ENCODE peak calls at places on chromosomes 11 and 22, in five cellular contexts. J, C, M, K and T are unnamed samples.

GRCh38 chr11:57638005-57638760 is 11.5 kb downstream of the YPEL4 start:
- DNase-seq in J (peak), C (peak), M (peak), K (peak), T (peak)

GRCh38 chr11:15327786-15328231 is 213.1 kb downstream of the INSC start:
- DNase-seq in J (peak), C (peak), M (peak), K (peak), T (peak)

GRCh38 chr11:128840137-128840536 is 27.0 kb downstream of the KCNJ1 start:
- DNase-seq in J (no peak), C (no peak), M (no peak), K (no peak), T (no peak)

GRCh38 chr11:67153971-67154370 is 34.9 kb downstream of the KDM2A start:
- DNase-seq in J (no peak), C (no peak), M (no peak), K (no peak), T (no peak)

GRCh38 chr11:64856382-64857227 is 12.2 kb upstream of the CDC42BPG start:
- DNase-seq in J (no peak), C (no peak), M (no peak), K (peak), T (peak)

GRCh38 chr22:49321477-49322055 is 506.1 kb downstream of the BRD1 start:
- DNase-seq in J (no peak), C (peak), M (no peak), K (no peak), T (no peak)

GRCh38 chr11:1060885-1061616 is 13.6 kb upstream of the MUC2 start:
- DNase-seq in J (no peak), C (no peak), M (no peak), K (peak), T (no peak)

GRCh38 chr22:37581534-37581933 is 1.6 kb upstream of the LGALS2 start:
- DNase-seq in J (no peak), C (no peak), M (no peak), K (no peak), T (no peak)

GRCh38 chr22:46491936-46492335 is 45.5 kb downstream of the CELSR1 start:
- DNase-seq in J (no peak), C (no peak), M (no peak), K (peak), T (no peak)

GRCh38 chr11:99449345-99449744 is 428.6 kb downstream of the CNTN5 start:
- DNase-seq in J (no peak), C (no peak), M (no peak), K (no peak), T (no peak)

GRCh38 chr11:13313005-13313819 is 35.6 kb downstream of the BMAL1 start:
- DNase-seq in J (no peak), C (no peak), M (no peak), K (peak), T (no peak)

GRCh38 chr11:1760351-1761109 is 3.2 kb downstream of the CTSD start:
- DNase-seq in J (no peak), C (no peak), M (no peak), K (peak), T (peak)

GRCh38 chr22:44697423-44698179 is 4.4 kb upstream of the PRR5 start:
- DNase-seq in J (peak), C (peak), M (peak), K (peak), T (peak)

GRCh38 chr11:82718307-82718706 is 15.4 kb downstream of the FAM181B start:
- DNase-seq in J (peak), C (peak), M (no peak), K (peak), T (peak)

GRCh38 chr11:88531776-88532175 is 194.2 kb upstream of the CTSC start:
- DNase-seq in J (no peak), C (no peak), M (no peak), K (no peak), T (no peak)

GRCh38 chr22:44020981-44021380 is 3.1 kb upstream of the PARVB start:
- DNase-seq in J (no peak), C (no peak), M (no peak), K (no peak), T (no peak)

GRCh38 chr11:86205415-86206268 is 38.9 kb upstream of the EED start:
- DNase-seq in J (no peak), C (no peak), M (no peak), K (peak), T (no peak)

GRCh38 chr22:41343300-41343699 is 38.4 kb upstream of the TEF start:
- DNase-seq in J (no peak), C (no peak), M (no peak), K (no peak), T (no peak)

GRCh38 chr11:11450744-11451362 is 97.8 kb upstream of the CSNK2A3 start:
- DNase-seq in J (no peak), C (no peak), M (no peak), K (peak), T (peak)

GRCh38 chr11:61151545-61152252 is 9.5 kb downstream of the VPS37C start:
- DNase-seq in J (no peak), C (no peak), M (no peak), K (no peak), T (no peak)

GRCh38 chr11:3197878-3198528 is 20.6 kb downstream of the MRGPRG start:
- DNase-seq in J (no peak), C (no peak), M (no peak), K (no peak), T (no peak)

GRCh38 chr11:68437927-68438657 is 22.5 kb upstream of the PPP6R3 start:
- DNase-seq in J (no peak), C (no peak), M (no peak), K (no peak), T (no peak)

GRCh38 chr22:49887074-49887471 is 31.2 kb downstream of the ALG12 start:
- DNase-seq in J (no peak), C (no peak), M (no peak), K (no peak), T (no peak)

GRCh38 chr11:15888596-15889345 is 467.6 kb downstream of the SOX6 start:
- DNase-seq in J (no peak), C (no peak), M (no peak), K (no peak), T (no peak)

GRCh38 chr11:61564936-61565696 is 15.8 kb downstream of the SYT7 start:
- DNase-seq in J (no peak), C (no peak), M (no peak), K (no peak), T (no peak)

GRCh38 chr11:50174189-50174588 is 141.5 kb downstream of the OR4C45 start:
- DNase-seq in J (no peak), C (no peak), M (no peak), K (peak), T (no peak)

GRCh38 chr11:12179521-12179920 is 69.1 kb downstream of the MICAL2 start:
- DNase-seq in J (no peak), C (no peak), M (no peak), K (no peak), T (no peak)

DNA sequence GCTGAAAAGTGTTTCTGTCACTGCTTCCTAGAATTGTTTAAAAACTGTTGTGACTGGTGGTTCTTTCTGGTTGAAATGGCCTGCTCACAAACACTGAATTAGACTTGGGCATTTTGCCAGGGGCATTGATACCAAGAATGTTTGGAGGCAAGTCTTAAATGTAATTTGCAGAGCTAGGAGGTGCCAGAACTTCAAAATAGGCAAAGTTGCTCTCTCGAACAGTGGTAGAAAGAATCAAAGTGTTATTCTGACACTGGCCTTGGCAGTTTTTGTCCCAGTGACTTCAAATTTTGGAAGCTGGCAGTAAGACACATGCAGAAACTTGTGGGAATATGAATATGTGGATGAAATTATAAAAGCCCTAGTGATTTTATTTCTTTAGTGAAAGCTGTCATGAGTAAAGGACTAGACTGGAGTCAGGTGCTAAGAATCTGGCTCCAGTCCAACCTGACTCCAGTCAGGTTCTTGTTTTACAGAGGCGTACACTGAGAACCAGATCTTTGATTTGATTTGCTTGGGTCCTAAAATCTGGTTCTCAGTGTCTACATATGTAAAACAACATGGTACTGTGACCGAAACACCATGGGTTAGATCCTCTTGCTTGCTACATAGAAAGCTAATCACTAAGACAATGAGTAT is 20.9 kb downstream of the SVIP start:
- DNase-seq in J (no peak), C (no peak), M (no peak), K (no peak), T (no peak)
- H2BK12ac ChIP-seq in J (no peak), C (no peak), M (no peak), K (no peak), T (no peak)

DNA sequence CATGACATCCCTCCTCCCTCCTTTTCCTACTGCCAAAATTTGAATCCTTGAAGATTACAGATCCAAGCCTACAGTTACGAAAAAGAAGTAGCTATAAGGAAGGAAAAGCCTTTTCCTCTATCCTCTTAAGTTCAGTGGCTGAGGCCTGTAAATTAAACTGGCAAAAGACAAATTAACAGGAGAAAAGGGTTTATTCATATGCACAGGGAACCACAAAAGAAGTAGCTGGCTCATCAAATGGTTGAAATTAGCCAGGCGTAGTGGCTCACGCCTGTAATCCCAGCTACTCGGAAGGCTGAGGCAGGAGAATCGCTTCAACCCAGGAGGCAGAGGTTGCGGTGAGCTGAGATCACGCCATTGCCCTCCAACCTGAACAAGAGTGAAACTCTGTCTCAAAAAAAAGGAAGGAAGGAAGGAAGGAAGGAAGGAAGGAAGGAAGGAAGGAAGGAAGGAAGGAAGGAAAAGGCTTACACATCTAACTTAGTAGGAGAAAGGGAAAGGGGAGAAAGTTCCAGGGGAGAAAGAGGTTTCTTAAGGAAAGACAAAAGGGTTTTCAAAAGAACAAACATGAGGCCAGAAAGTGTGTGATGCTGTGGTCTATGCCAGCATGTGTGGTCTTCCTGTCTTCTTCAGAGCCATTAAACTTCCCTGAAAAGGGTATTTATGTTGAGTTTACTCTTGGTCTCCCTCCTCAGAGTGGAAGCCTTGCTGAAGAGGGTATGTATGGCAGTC is 5.1 kb upstream of the SMPD1 start:
- DNase-seq in J (no peak), C (no peak), M (no peak), K (no peak), T (no peak)
- H2AK5ac ChIP-seq in J (no peak), C (no peak), M (no peak), K (no peak), T (no peak)

DNA sequence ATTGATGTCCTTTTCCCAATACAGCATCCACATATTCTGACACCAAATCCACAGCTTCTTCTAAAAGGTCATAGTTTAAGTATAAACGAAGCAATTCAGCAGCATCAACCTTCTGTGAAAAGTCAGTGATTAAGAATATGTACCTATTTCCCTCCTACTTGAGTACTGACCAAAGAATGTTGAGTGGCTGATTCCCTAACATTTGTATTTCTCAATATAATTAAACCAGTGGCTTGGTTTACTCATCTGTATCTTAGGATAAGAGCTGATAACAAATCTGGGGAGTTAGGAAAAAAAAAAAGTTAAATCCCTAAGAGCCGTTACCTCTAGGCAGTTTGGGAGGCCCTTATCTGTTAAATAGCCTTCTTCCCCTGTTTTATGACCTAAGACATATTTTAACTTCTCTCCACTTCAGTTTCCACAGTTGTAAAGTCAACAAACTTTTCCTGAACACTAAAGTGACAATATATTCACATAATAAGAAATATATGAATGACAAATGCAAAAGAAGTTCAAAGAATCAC is 16.0 kb upstream of the FNBP4 start:
- DNase-seq in J (no peak), C (no peak), M (no peak), K (no peak), T (no peak)
- H2BK12ac ChIP-seq in J (no peak), C (no peak), M (no peak), K (no peak), T (no peak)

GRCh38 chr11:29025001-29025400 is 916.8 kb downstream of the METTL15 start:
- DNase-seq in J (no peak), C (no peak), M (no peak), K (peak), T (no peak)
- H2AK5ac ChIP-seq in J (no peak), C (no peak), M (no peak), K (no peak), T (no peak)

GRCh38 chr22:35625763-35626162 is 8.6 kb upstream of the MB start:
- DNase-seq in J (no peak), C (no peak), M (no peak), K (no peak), T (no peak)
- H2BK12ac ChIP-seq in J (no peak), C (no peak), M (no peak), K (no peak), T (no peak)

GRCh38 chr11:116857936-116858335 is 20.5 kb upstream of the APOA1 start:
- DNase-seq in J (no peak), C (no peak), M (no peak), K (peak), T (no peak)
- H2AK5ac ChIP-seq in J (no peak), C (no peak), M (no peak), K (no peak), T (no peak)

DNA sequence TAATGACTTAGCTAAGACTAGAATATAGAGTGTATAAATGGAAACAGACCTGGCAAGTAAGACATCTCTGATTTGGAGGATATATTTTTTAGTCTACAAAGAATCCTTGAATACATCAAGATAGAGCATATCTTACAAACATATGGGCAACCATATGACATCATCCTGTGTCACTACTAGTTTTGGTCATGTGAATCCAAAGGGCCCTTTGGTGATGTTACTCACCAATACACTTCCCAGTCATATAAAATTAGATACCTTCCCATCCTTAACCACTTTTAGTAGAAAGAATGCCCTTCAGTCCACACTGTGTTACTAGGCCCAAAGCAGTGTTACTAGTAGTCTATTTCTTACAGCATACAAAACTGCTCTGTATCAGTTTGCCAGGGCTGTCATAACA is 31.6 kb downstream of the GRIA4 start:
- DNase-seq in J (no peak), C (no peak), M (no peak), K (no peak), T (no peak)
- H2BK12ac ChIP-seq in J (no peak), C (no peak), M (no peak), K (no peak), T (no peak)